ENCODE peak calls at places on chromosomes 13 and 19, in eight cellular contexts. J is SJSA1, H is sigmoid colon, R is psoas muscle, A is epithelial cell of esophagus, I is ascending aorta, Q is small intestine, E is AG10803. F is an unnamed sample.

GRCh38 chr19:32830231-32831014 is 39.1 kb downstream of the SLC7A9 start:
- DNase-seq in J (peak), H (no peak), R (no peak), A (no peak), I (no peak), Q (no peak), E (peak), F (no peak)

GRCh38 chr13:48567521-48568331 is 34.8 kb upstream of the RCBTB2 start:
- DNase-seq in J (no peak), H (no peak), R (no peak), A (peak), I (no peak), Q (no peak), E (peak), F (no peak)

GRCh38 chr13:99331881-99332293 is 24.7 kb upstream of the GPR183 start:
- DNase-seq in J (peak), H (no peak), R (no peak), A (peak), I (no peak), Q (no peak), E (no peak), F (no peak)

GRCh38 chr13:99660101-99660500 is 158.8 kb downstream of the TM9SF2 start:
- DNase-seq in J (peak), H (no peak), R (no peak), A (no peak), I (no peak), Q (no peak), E (no peak), F (no peak)

GRCh38 chr13:98447881-98448641 is 128.8 kb downstream of the STK24 start:
- DNase-seq in J (no peak), H (no peak), R (peak), A (peak), I (no peak), Q (no peak), E (peak), F (no peak)

GRCh38 chr19:23766951-23767350 is 8.3 kb upstream of the ZNF681 start:
- DNase-seq in J (no peak), H (no peak), R (no peak), A (no peak), I (peak), Q (no peak), E (no peak), F (no peak)

GRCh38 chr13:62920181-62920580 is 1504.5 kb upstream of the PCDH20 start:
- DNase-seq in J (no peak), H (no peak), R (no peak), A (no peak), I (no peak), Q (no peak), E (peak), F (no peak)

GRCh38 chr13:84844473-84844872 is 954.7 kb downstream of the SLITRK6 start:
- DNase-seq in J (no peak), H (no peak), R (no peak), A (peak), I (no peak), Q (no peak), E (no peak), F (no peak)

GRCh38 chr13:30308548-30308947 is 1.2 kb upstream of the KATNAL1 start:
- DNase-seq in J (no peak), H (no peak), R (no peak), A (peak), I (no peak), Q (no peak), E (peak), F (no peak)

GRCh38 chr13:74575729-74576125 is 441.5 kb upstream of the KLF12 start:
- DNase-seq in J (no peak), H (peak), R (peak), A (peak), I (peak), Q (peak), E (peak), F (no peak)

GRCh38 chr19:3146677-3147100 is 10.9 kb downstream of the GNA15 start:
- DNase-seq in J (no peak), H (no peak), R (no peak), A (no peak), I (no peak), Q (no peak), E (no peak), F (peak)

GRCh38 chr19:48029431-48029830 is 14.4 kb downstream of the CABP5 start:
- DNase-seq in J (no peak), H (no peak), R (no peak), A (no peak), I (no peak), Q (no peak), E (no peak), F (no peak)

GRCh38 chr19:39193785-39194184 is 3.0 kb upstream of the NCCRP1 start:
- DNase-seq in J (no peak), H (no peak), R (no peak), A (no peak), I (no peak), Q (peak), E (no peak), F (no peak)

GRCh38 chr19:6270076-6270745 is 9.6 kb downstream of the MLLT1 start:
- DNase-seq in J (no peak), H (no peak), R (no peak), A (no peak), I (no peak), Q (no peak), E (no peak), F (no peak)

GRCh38 chr19:879711-880438 is 13.1 kb downstream of the MED16 start:
- DNase-seq in J (no peak), H (no peak), R (peak), A (no peak), I (no peak), Q (no peak), E (no peak), F (no peak)

GRCh38 chr13:18978447-18978846 is 203.2 kb downstream of the TUBA3C start:
- DNase-seq in J (no peak), H (no peak), R (no peak), A (no peak), I (no peak), Q (no peak), E (no peak), F (no peak)

GRCh38 chr19:6739884-6740588 is 556 bp downstream of the TRIP10 start:
- DNase-seq in J (no peak), H (no peak), R (peak), A (no peak), I (no peak), Q (peak), E (no peak), F (no peak)

GRCh38 chr19:31269425-31270127 is 79.7 kb downstream of the TSHZ3 start:
- DNase-seq in J (no peak), H (peak), R (no peak), A (no peak), I (peak), Q (no peak), E (no peak), F (no peak)

GRCh38 chr13:21100211-21100610 is 38.8 kb upstream of the LATS2 start:
- DNase-seq in J (no peak), H (no peak), R (no peak), A (no peak), I (peak), Q (no peak), E (no peak), F (no peak)

GRCh38 chr19:2478756-2479555 is 3.0 kb downstream of the GADD45B start:
- DNase-seq in J (peak), H (peak), R (peak), A (peak), I (peak), Q (peak), E (peak), F (no peak)

GRCh38 chr19:18589380-18590272 is 1.0 kb downstream of the REX1BD start:
- DNase-seq in J (peak), H (peak), R (peak), A (peak), I (peak), Q (peak), E (peak), F (peak)

GRCh38 chr13:46164661-46165060 is 17.3 kb downstream of the LCP1 start:
- DNase-seq in J (no peak), H (no peak), R (no peak), A (no peak), I (no peak), Q (no peak), E (no peak), F (no peak)
- H3K4me3 ChIP-seq in J (no peak), H (no peak), R (no peak), A (no peak), I (no peak), Q (no peak), E (no peak), F (no peak)

GRCh38 chr19:42352216-42352892 is 26.9 kb downstream of the MEGF8 start:
- DNase-seq in J (no peak), H (no peak), R (no peak), A (no peak), I (no peak), Q (no peak), E (peak), F (no peak)
- H3K4me3 ChIP-seq in J (no peak), H (no peak), R (no peak), A (no peak), I (no peak), Q (no peak), E (no peak), F (no peak)

DNA sequence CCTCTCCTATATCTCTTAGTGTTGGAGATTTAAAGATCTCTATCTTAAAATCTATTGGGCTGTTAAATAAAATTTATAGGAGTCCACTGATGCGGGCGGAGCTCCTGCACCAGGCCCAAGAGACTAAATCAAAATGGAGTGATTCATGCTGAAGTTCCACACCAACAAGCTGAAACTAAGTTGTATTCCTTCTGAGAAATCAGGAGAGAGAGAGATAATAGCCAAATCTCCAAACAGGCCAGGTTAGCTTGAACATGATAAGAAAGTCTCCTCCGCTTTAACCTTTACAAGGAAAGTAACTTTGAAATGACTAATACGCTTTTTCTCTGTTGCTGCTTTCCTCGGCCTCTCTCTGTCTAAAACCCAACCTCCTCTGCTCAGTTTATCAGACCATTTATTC is 241.9 kb upstream of the NBEA start:
- DNase-seq in J (no peak), H (no peak), R (no peak), A (peak), I (no peak), Q (no peak), E (no peak), F (no peak)
- H3K4me3 ChIP-seq in J (no peak), H (no peak), R (no peak), A (no peak), I (no peak), Q (no peak), E (no peak), F (no peak)

DNA sequence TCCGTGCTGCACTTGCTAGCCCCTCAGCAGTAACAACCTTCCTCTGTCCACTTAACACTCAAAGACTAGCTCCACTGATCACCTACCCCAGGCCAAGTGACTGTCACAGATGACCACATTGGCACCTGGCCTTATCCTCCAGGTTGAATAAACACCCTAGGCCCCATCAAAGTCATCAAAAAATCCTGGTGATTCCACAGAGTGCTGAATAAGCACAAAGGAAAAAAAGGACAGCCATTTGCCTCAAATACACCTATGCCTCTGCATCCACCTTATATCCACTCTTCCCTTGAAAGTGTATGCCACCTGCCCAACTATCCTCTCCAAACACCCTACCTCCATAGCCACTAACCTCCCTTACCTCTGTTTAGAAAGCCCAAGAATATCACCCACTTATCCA is 2.7 kb downstream of the ZNF154 start:
- DNase-seq in J (no peak), H (no peak), R (no peak), A (no peak), I (no peak), Q (no peak), E (no peak), F (no peak)
- H3K4me3 ChIP-seq in J (no peak), H (no peak), R (peak), A (no peak), I (no peak), Q (no peak), E (no peak), F (no peak)

GRCh38 chr19:46392837-46393236 is 20.5 kb downstream of the CCDC8 start:
- DNase-seq in J (no peak), H (no peak), R (no peak), A (no peak), I (no peak), Q (no peak), E (no peak), F (no peak)
- H3K4me3 ChIP-seq in J (no peak), H (no peak), R (no peak), A (no peak), I (no peak), Q (no peak), E (no peak), F (no peak)

GRCh38 chr13:56166864-56167263 is 973.9 kb upstream of the PRR20A start:
- DNase-seq in J (no peak), H (no peak), R (no peak), A (no peak), I (no peak), Q (no peak), E (no peak), F (no peak)
- H3K4me3 ChIP-seq in J (no peak), H (no peak), R (no peak), A (no peak), I (no peak), Q (no peak), E (no peak), F (no peak)

DNA sequence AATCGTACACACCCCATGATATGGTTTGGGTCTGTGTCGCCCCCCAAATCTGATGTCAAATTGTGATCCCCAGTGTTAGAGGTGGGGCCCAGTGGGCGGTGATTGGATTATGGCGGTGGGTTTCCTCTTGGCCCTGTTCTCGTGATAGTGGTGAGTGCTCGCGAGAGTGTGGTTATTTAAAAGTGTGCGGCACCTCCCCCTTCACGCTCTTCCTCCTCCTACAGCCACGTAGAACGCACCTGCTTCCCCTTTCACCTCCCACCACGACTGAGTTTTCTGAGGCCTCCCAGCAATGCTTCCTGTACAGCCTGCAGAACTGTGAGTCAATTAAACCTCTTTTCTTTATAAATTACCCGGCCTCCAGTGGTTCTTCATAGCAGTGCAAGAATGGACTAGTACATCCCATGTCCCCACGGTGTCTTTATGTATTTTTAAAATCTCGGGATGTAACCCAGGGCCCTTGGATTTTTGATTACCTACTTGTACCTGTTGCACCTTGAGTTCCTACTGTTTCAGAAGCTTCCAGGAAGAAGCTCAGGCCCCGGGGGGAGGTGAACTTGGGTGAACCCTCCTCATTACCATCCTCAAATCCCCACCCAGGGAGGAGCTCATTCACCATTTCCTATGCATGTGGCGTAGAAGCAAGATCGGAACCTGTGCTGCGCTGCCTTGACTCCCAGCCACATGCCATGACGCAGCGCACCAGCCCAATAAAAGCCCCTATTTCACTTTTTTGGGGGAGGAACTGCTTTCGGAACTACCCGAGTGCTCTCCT is 52.4 kb downstream of the TEX29 start:
- DNase-seq in J (peak), H (no peak), R (no peak), A (no peak), I (no peak), Q (no peak), E (no peak), F (no peak)
- H3K4me3 ChIP-seq in J (no peak), H (no peak), R (no peak), A (no peak), I (no peak), Q (no peak), E (no peak), F (no peak)

GRCh38 chr13:114108141-114108761 is 24.2 kb downstream of the RASA3 start:
- DNase-seq in J (no peak), H (peak), R (peak), A (no peak), I (peak), Q (no peak), E (no peak), F (no peak)

GRCh38 chr13:114111577-114111976 is 20.8 kb downstream of the RASA3 start:
- DNase-seq in J (no peak), H (peak), R (peak), A (no peak), I (peak), Q (no peak), E (peak), F (no peak)

GRCh38 chr13:114109646-114110045 is 22.8 kb downstream of the RASA3 start:
- DNase-seq in J (no peak), H (peak), R (peak), A (no peak), I (peak), Q (no peak), E (no peak), F (no peak)

GRCh38 chr13:114108894-114109293 is 23.5 kb downstream of the RASA3 start:
- DNase-seq in J (no peak), H (peak), R (peak), A (no peak), I (peak), Q (no peak), E (no peak), F (no peak)

GRCh38 chr13:114110091-114110829 is 22.2 kb downstream of the RASA3 start:
- DNase-seq in J (no peak), H (peak), R (peak), A (no peak), I (peak), Q (no peak), E (peak), F (no peak)
- H3K4me3 ChIP-seq in J (no peak), H (no peak), R (no peak), A (no peak), I (no peak), Q (no peak), E (no peak), F (no peak)

GRCh38 chr19:51418707-51419106 is 1.3 kb upstream of the SIGLEC10 start:
- DNase-seq in J (no peak), H (no peak), R (no peak), A (no peak), I (no peak), Q (no peak), E (no peak), F (no peak)

GRCh38 chr19:51415187-51415586 is 2.3 kb downstream of the SIGLEC10 start:
- DNase-seq in J (no peak), H (no peak), R (no peak), A (no peak), I (no peak), Q (no peak), E (no peak), F (no peak)

GRCh38 chr19:51417107-51417806 is at the start of gene SIGLEC10:
- DNase-seq in J (no peak), H (no peak), R (no peak), A (no peak), I (peak), Q (no peak), E (no peak), F (no peak)

GRCh38 chr19:51421229-51422052 is 4.0 kb upstream of the SIGLEC10 start:
- DNase-seq in J (no peak), H (no peak), R (no peak), A (no peak), I (no peak), Q (no peak), E (no peak), F (no peak)

GRCh38 chr19:51417807-51418152 is 338 bp upstream of the SIGLEC10 start:
- DNase-seq in J (no peak), H (no peak), R (no peak), A (no peak), I (no peak), Q (no peak), E (no peak), F (no peak)
- H3K4me3 ChIP-seq in J (no peak), H (no peak), R (no peak), A (no peak), I (no peak), Q (no peak), E (no peak), F (no peak)

GRCh38 chr19:42400404-42400803 is 10.3 kb upstream of the CNFN start:
- DNase-seq in J (no peak), H (no peak), R (no peak), A (no peak), I (no peak), Q (no peak), E (no peak), F (no peak)
- H3K4me3 ChIP-seq in J (no peak), H (no peak), R (no peak), A (no peak), I (no peak), Q (no peak), E (no peak), F (no peak)